ENCODE peak calls at places on chromosomes 16 and 17, in nine cellular contexts. R is upper lobe of left lung; P is AG04450; X is CD8-positive, alpha-beta T cell; F is left ventricle myocardium inferior; T is PC-3; G is tibial artery; V is dorsolateral prefrontal cortex; W is H1. J is an unnamed sample.

GRCh38 chr17:14926526-14927122 is 338.5 kb downstream of the PMP22 start:
- DNase-seq in W (peak), P (peak), V (no peak), F (no peak), T (peak), X (peak), G (peak), R (peak), J (peak)

GRCh38 chr17:602436-602835 is 112.2 kb downstream of the VPS53 start:
- DNase-seq in W (no peak), F (no peak), R (no peak), V (no peak), X (no peak), T (no peak), P (no peak), G (no peak), J (no peak)

GRCh38 chr17:73401911-73402310 is 90.1 kb upstream of the CDC42EP4 start:
- DNase-seq in T (no peak), G (no peak), P (no peak), F (peak), W (no peak), R (no peak), V (peak), X (no peak), J (peak)

GRCh38 chr16:34078697-34079096 is 619.3 kb downstream of the TP53TG3F start:
- DNase-seq in T (no peak), F (no peak), X (no peak), G (no peak), W (no peak), V (no peak), R (no peak), P (peak), J (peak)

GRCh38 chr17:17682293-17682736 is 1.1 kb downstream of the RAI1 start:
- DNase-seq in T (peak), R (peak), W (no peak), F (peak), V (peak), G (no peak), X (peak), P (no peak), J (no peak)

GRCh38 chr16:89117975-89118289 is 24.3 kb downstream of the ACSF3 start:
- DNase-seq in W (no peak), T (no peak), X (no peak), F (peak), P (no peak), R (no peak), G (no peak), V (no peak), J (no peak)

GRCh38 chr17:10556301-10557005 is 7.0 kb upstream of the MYH2 start:
- DNase-seq in P (no peak), F (no peak), V (no peak), G (no peak), W (no peak), X (no peak), T (no peak), R (no peak), J (no peak)

GRCh38 chr17:73255671-73256181 is 6.0 kb downstream of the CPSF4L start:
- DNase-seq in F (peak), V (peak), R (peak), X (peak), W (peak), G (no peak), P (no peak), T (peak), J (no peak)

GRCh38 chr17:64413505-64413904 is 22.8 kb upstream of the PECAM1 start:
- DNase-seq in X (no peak), V (no peak), R (peak), W (no peak), G (no peak), P (no peak), F (no peak), T (no peak), J (peak)

GRCh38 chr17:319266-319665 is 33.3 kb downstream of the RPH3AL start:
- DNase-seq in W (no peak), X (no peak), V (no peak), G (no peak), R (no peak), T (no peak), P (no peak), F (no peak), J (no peak)

DNA sequence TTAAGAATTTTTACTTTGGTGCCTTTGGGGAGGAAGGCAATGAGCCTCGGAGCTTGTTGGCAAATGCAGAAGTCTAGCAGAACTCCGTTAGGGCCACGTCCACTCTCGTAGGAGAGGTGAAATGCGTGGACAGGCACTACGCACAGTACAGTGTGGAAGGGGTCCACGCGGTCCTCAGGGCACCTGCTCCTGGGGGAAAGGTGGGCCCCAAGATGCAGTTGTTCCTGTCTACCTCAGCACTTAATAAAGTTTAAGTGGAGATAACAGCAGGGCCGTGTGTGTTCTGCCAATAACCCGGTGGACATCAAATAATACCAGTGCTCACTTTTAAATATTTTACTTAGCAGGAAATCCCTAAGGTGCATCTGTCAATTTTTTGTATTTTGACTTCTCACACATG is 1.8 kb downstream of the RAB11FIP3 start:
- DNase-seq in F (no peak), G (no peak), W (no peak), P (no peak), X (no peak), V (no peak), T (no peak), R (no peak), J (no peak)
- H3K4me3 ChIP-seq in F (peak), G (peak), W (peak), P (peak), X (peak), V (peak), T (peak), R (peak), J (peak)

DNA sequence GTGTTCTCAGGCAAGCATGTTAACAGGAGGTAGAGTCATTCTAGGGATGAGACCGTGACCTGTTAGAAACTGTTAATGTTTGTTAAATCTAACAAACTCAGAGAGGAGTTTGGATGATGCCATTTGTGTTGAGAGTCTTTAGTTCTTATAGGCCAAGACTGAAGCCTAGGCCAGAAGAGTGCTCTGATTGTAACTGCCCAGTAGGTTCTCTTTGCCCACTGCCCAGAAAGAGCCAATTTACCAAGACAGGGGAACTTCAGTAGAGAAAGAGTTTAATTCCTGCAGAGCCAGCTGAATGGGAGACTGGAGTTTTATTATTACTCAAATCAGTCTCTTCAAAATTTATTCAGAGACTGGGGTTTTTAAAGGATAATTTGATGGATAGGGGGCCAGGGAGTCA is 42.5 kb downstream of the ARHGAP44 start:
- DNase-seq in W (no peak), P (no peak), G (no peak), R (no peak), T (no peak), X (no peak), F (no peak), V (no peak), J (no peak)
- TF ChIP-seq CTCF in W (no peak), P (no peak), G (no peak), R (no peak), T (no peak), X (no peak), F (no peak), V (no peak), J (no peak)

GRCh38 chr16:25045696-25046381 is 30.7 kb upstream of the ARHGAP17 start:
- DNase-seq in F (no peak), P (no peak), X (no peak), W (no peak), R (no peak), G (no peak), T (peak), V (no peak), J (no peak)
- H3K4me3 ChIP-seq in F (no peak), P (no peak), X (no peak), W (no peak), R (no peak), G (no peak), T (no peak), V (no peak), J (no peak)

DNA sequence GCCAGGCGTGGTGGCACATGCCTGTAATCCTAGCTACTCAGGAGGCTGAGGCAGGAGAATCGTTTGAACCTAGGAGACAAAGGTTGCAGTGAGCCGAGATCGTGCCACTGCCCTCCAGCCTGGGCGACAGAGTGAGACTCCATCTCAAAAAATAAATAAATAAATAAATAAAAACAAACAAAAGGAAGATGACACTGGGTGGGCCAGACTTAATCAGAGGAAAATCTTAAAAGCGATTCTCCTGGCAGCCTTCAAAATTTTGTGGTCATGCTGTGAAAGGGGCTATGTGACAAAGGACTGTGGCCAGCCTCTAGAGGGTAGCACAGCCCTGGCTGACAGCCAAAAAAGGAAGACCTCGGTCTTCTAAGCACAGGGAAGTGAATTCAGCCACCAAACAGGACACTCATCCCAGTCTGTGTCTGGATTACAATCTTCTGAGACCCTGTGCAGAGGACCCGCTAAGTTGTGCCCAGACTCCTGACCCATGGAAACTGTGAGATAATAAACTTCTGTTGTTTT is 391.1 kb downstream of the CNTNAP4 start:
- DNase-seq in W (no peak), F (no peak), G (no peak), V (no peak), R (no peak), P (no peak), X (no peak), T (no peak), J (no peak)
- TF ChIP-seq CTCF in W (peak), F (no peak), G (no peak), V (no peak), R (no peak), P (no peak), X (no peak), T (no peak), J (no peak)

GRCh38 chr16:78096386-78096785 is 3.1 kb upstream of the WWOX start:
- DNase-seq in T (peak), W (no peak), P (no peak), G (no peak), F (no peak), R (no peak), X (no peak), V (no peak), J (no peak)

GRCh38 chr16:78094166-78094565 is 5.3 kb upstream of the WWOX start:
- DNase-seq in X (no peak), V (no peak), P (no peak), G (no peak), F (no peak), W (no peak), T (no peak), R (no peak), J (no peak)

GRCh38 chr16:78092755-78093154 is 6.7 kb upstream of the WWOX start:
- DNase-seq in V (no peak), W (no peak), X (no peak), G (no peak), R (no peak), T (no peak), F (no peak), P (no peak), J (no peak)

GRCh38 chr16:78094998-78095397 is 4.5 kb upstream of the WWOX start:
- DNase-seq in X (no peak), P (no peak), W (no peak), G (no peak), T (no peak), V (no peak), F (no peak), R (no peak), J (no peak)

GRCh38 chr16:78091419-78091818 is 8.0 kb upstream of the WWOX start:
- DNase-seq in G (no peak), W (no peak), V (no peak), X (no peak), F (no peak), R (no peak), T (no peak), P (no peak), J (no peak)
- H3K4me3 ChIP-seq in G (no peak), W (no peak), V (no peak), X (no peak), F (no peak), R (no peak), T (no peak), P (no peak), J (no peak)

DNA sequence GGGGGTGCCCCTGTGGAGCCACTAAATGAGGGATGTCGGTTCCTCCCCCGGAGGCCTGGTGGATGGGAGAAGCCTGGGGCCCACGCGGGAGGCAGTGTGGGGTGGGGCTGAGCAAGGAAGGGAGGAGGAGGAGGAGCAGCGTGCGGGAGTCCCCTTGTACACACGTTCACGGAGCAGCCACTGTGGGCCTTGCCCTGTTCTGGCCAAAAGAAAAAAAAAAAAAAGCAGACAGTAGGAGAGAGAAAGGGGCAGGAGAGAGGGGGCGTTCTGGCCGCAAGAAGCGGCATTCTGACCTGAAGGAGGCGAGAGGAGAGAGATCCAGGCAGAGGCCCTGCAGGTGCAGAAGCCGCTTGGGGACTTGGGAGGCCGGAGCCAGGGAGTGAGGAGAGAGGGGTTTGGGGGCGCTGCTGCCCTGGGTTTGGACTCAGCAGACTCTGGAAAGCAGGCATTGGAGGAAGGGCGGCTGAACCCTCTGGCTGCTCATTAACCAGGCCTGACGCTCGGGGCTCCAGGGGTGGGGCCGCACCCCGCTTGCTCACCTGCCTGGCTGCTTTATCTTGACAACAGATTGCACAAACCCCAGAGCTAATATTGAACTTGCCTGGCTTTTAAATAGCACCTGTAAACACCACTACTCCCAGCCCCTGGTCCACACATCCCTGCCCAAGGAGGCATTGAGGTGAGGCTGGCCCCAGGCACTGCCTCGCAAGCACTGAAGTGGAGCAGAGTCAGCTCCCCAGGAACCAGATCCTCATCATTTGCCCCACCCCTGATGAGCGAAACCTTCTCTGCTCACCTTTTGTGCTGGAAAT is 190.5 kb upstream of the GSE1 start:
- DNase-seq in F (peak), T (no peak), V (peak), R (peak), G (peak), X (no peak), P (no peak), W (no peak), J (no peak)
- TF ChIP-seq CTCF in F (no peak), T (no peak), V (no peak), R (no peak), G (no peak), X (no peak), P (no peak), W (peak), J (no peak)

DNA sequence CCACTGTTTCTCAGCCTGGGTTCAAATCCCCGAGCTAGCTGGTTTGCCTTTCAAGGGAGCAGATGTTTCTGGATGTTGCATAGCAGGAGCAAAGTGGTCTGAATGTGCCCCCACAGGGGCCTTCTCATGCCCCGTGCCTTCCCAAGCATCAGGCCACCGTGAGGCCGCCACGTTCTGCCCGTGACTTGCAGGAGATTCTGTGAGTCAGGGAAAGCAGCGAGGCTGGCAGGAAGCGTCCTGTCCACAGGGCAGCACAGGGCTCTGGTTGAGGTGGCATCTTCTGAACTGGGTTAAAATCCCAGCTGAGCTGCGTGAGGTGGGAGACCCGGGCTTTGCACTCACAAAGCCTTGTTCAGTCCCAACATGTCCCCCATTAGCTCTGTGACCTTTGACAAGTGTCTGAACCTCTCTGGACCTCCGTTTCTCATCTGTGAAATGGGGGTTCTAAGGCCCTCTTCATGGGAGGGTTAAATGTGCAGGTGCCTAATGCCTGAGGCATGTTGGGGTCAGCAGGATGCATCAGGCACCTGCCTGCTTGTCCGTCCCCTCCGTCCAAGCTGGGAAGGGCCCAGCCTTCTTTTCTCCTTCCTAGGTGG is 94.8 kb upstream of the PLCG2 start:
- DNase-seq in V (no peak), X (no peak), R (no peak), G (no peak), T (no peak), W (no peak), F (no peak), P (no peak), J (no peak)
- H3K4me3 ChIP-seq in V (no peak), X (no peak), R (no peak), G (no peak), T (no peak), W (no peak), F (no peak), P (no peak), J (no peak)

DNA sequence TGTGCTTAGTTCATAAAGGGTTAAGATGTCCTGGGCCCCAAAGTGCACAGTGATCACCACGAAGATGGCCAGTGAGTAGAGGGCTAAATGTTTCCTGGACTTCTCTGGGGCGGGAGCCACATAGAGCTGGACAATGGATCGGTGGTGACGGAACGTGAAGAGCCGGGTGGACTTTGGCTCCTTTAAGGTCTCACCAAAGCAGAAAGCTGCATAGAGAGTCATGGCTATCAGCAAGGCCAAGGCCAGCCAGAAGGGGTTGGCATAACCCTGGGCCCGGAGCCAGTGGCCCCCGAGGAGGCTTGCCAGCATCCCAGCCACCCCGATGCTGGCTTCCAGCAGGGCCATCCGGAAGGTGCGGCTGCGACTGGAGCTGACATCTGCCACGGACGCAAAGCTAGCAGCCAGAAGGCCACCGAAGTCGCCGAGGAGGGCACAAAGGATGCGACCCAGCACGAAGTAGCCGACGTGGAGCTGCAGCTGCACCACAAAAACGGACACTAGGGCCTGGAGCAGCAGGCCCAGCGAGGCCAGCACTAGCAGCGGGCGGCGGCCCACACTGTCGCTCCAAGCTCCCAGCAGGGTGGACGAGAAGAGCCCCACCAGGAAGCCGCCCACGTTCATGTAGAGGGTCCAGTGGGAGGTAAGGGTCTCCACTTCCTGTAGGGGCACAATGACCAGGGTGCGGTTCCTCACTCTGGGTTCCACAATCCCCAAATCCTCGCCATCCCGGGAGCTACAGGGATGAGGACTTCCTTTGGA is 1.0 kb downstream of the SLC46A1 start:
- DNase-seq in T (no peak), W (no peak), F (no peak), G (no peak), P (no peak), V (no peak), X (no peak), R (no peak), J (no peak)
- TF ChIP-seq CTCF in T (no peak), W (no peak), F (no peak), G (no peak), P (no peak), V (no peak), X (no peak), R (no peak), J (no peak)

J was measured in GM12864.